ENCODE peak calls at places on chromosomes 5 and 9, in seven cellular contexts. One of them, this sample, is unnamed. For H3K27me3, the result is how much of the 10 kb centered on the place peaks cover.

GRCh38 chr9:101977614-101978210 is 239.3 kb upstream of the GRIN3A start:
- DNase-seq in hepatocyte: peak
- DNase-seq in cardiac muscle cell: peak
- DNase-seq in PC-9: no peak
- DNase-seq in fibroblast of lung: peak
- DNase-seq in stomach: no peak
- DNase-seq in heart left ventricle: no peak
- DNase-seq in this sample: no peak

GRCh38 chr5:162323471-162323870 is 255.9 kb downstream of the GABRG2 start:
- DNase-seq in hepatocyte: peak
- DNase-seq in cardiac muscle cell: peak
- DNase-seq in PC-9: no peak
- DNase-seq in fibroblast of lung: no peak
- DNase-seq in stomach: no peak
- DNase-seq in heart left ventricle: peak
- DNase-seq in this sample: peak

GRCh38 chr9:83355729-83356128 is 182.5 kb downstream of the FRMD3 start:
- DNase-seq in hepatocyte: no peak
- DNase-seq in cardiac muscle cell: no peak
- DNase-seq in PC-9: no peak
- DNase-seq in fibroblast of lung: no peak
- DNase-seq in stomach: no peak
- DNase-seq in heart left ventricle: peak
- DNase-seq in this sample: peak

GRCh38 chr5:173802670-173803165 is 85.4 kb upstream of the CPEB4 start:
- DNase-seq in hepatocyte: peak
- DNase-seq in cardiac muscle cell: no peak
- DNase-seq in PC-9: peak
- DNase-seq in fibroblast of lung: peak
- DNase-seq in stomach: peak
- DNase-seq in heart left ventricle: peak
- DNase-seq in this sample: no peak

GRCh38 chr9:7369384-7369821 is 430.2 kb downstream of the DMAC1 start:
- DNase-seq in hepatocyte: no peak
- DNase-seq in cardiac muscle cell: no peak
- DNase-seq in PC-9: no peak
- DNase-seq in fibroblast of lung: no peak
- DNase-seq in stomach: no peak
- DNase-seq in heart left ventricle: no peak
- DNase-seq in this sample: no peak

GRCh38 chr5:57550132-57550531 is 67.5 kb upstream of the ACTBL2 start:
- DNase-seq in hepatocyte: no peak
- DNase-seq in cardiac muscle cell: no peak
- DNase-seq in PC-9: no peak
- DNase-seq in fibroblast of lung: no peak
- DNase-seq in stomach: no peak
- DNase-seq in heart left ventricle: no peak
- DNase-seq in this sample: no peak

GRCh38 chr9:86099695-86100364 is 472 bp upstream of the GOLM1 start:
- DNase-seq in hepatocyte: peak
- DNase-seq in cardiac muscle cell: peak
- DNase-seq in PC-9: peak
- DNase-seq in fibroblast of lung: peak
- DNase-seq in stomach: peak
- DNase-seq in heart left ventricle: peak
- DNase-seq in this sample: no peak

GRCh38 chr5:10704949-10705621 is 55.9 kb downstream of the DAP start:
- DNase-seq in hepatocyte: no peak
- DNase-seq in cardiac muscle cell: no peak
- DNase-seq in PC-9: peak
- DNase-seq in fibroblast of lung: peak
- DNase-seq in stomach: no peak
- DNase-seq in heart left ventricle: no peak
- DNase-seq in this sample: no peak

GRCh38 chr5:128338649-128339048 is 199.4 kb downstream of the FBN2 start:
- DNase-seq in hepatocyte: no peak
- DNase-seq in cardiac muscle cell: no peak
- DNase-seq in PC-9: no peak
- DNase-seq in fibroblast of lung: no peak
- DNase-seq in stomach: no peak
- DNase-seq in heart left ventricle: peak
- DNase-seq in this sample: no peak

GRCh38 chr5:142445266-142445665 is 120.4 kb upstream of the SPRY4 start:
- DNase-seq in hepatocyte: no peak
- DNase-seq in cardiac muscle cell: no peak
- DNase-seq in PC-9: no peak
- DNase-seq in fibroblast of lung: no peak
- DNase-seq in stomach: no peak
- DNase-seq in heart left ventricle: peak
- DNase-seq in this sample: no peak

GRCh38 chr5:143311428-143311827 is 92.1 kb downstream of the NR3C1 start:
- DNase-seq in hepatocyte: no peak
- DNase-seq in cardiac muscle cell: no peak
- DNase-seq in PC-9: peak
- DNase-seq in fibroblast of lung: peak
- DNase-seq in stomach: no peak
- DNase-seq in heart left ventricle: no peak
- DNase-seq in this sample: no peak

GRCh38 chr5:32487008-32487407 is 42.5 kb upstream of the ZFR start:
- DNase-seq in hepatocyte: no peak
- DNase-seq in cardiac muscle cell: no peak
- DNase-seq in PC-9: no peak
- DNase-seq in fibroblast of lung: no peak
- DNase-seq in stomach: no peak
- DNase-seq in heart left ventricle: no peak
- DNase-seq in this sample: no peak

GRCh38 chr5:118698774-118699173 is 289.6 kb downstream of the DTWD2 start:
- DNase-seq in hepatocyte: no peak
- DNase-seq in cardiac muscle cell: peak
- DNase-seq in PC-9: no peak
- DNase-seq in fibroblast of lung: no peak
- DNase-seq in stomach: no peak
- DNase-seq in heart left ventricle: no peak
- DNase-seq in this sample: no peak

GRCh38 chr5:159202151-159202550 is 7.2 kb downstream of the RNF145 start:
- DNase-seq in hepatocyte: no peak
- DNase-seq in cardiac muscle cell: no peak
- DNase-seq in PC-9: no peak
- DNase-seq in fibroblast of lung: peak
- DNase-seq in stomach: no peak
- DNase-seq in heart left ventricle: no peak
- DNase-seq in this sample: no peak

GRCh38 chr5:130571076-130571475 is 594.0 kb downstream of the HINT1 start:
- DNase-seq in hepatocyte: no peak
- DNase-seq in cardiac muscle cell: no peak
- DNase-seq in PC-9: no peak
- DNase-seq in fibroblast of lung: peak
- DNase-seq in stomach: no peak
- DNase-seq in heart left ventricle: no peak
- DNase-seq in this sample: no peak

GRCh38 chr5:116795189-116795588 is 220.6 kb upstream of the SEMA6A start:
- DNase-seq in hepatocyte: no peak
- DNase-seq in cardiac muscle cell: no peak
- DNase-seq in PC-9: no peak
- DNase-seq in fibroblast of lung: no peak
- DNase-seq in stomach: no peak
- DNase-seq in heart left ventricle: no peak
- DNase-seq in this sample: no peak

GRCh38 chr9:133604214-133604613 is 5.0 kb downstream of the FAM163B start:
- DNase-seq in hepatocyte: no peak
- DNase-seq in cardiac muscle cell: peak
- DNase-seq in PC-9: no peak
- DNase-seq in fibroblast of lung: no peak
- DNase-seq in stomach: no peak
- DNase-seq in heart left ventricle: no peak
- DNase-seq in this sample: peak

GRCh38 chr5:10685103-10685502 is 75.9 kb downstream of the DAP start:
- DNase-seq in hepatocyte: no peak
- DNase-seq in cardiac muscle cell: no peak
- DNase-seq in PC-9: no peak
- DNase-seq in fibroblast of lung: no peak
- DNase-seq in stomach: no peak
- DNase-seq in heart left ventricle: no peak
- DNase-seq in this sample: no peak

GRCh38 chr5:135045488-135045887 is 11.5 kb upstream of the PITX1 start:
- DNase-seq in hepatocyte: no peak
- DNase-seq in cardiac muscle cell: no peak
- DNase-seq in PC-9: no peak
- DNase-seq in fibroblast of lung: no peak
- DNase-seq in stomach: no peak
- DNase-seq in heart left ventricle: no peak
- DNase-seq in this sample: no peak

GRCh38 chr5:76388236-76388635 is 14.8 kb upstream of the IQGAP2 start:
- DNase-seq in hepatocyte: no peak
- DNase-seq in cardiac muscle cell: no peak
- DNase-seq in PC-9: no peak
- DNase-seq in fibroblast of lung: no peak
- DNase-seq in stomach: no peak
- DNase-seq in heart left ventricle: no peak
- DNase-seq in this sample: no peak

GRCh38 chr5:41893074-41893851 is 10.9 kb upstream of the RIMOC1 start:
- DNase-seq in hepatocyte: no peak
- DNase-seq in cardiac muscle cell: no peak
- DNase-seq in PC-9: no peak
- DNase-seq in fibroblast of lung: no peak
- DNase-seq in stomach: no peak
- DNase-seq in heart left ventricle: no peak
- DNase-seq in this sample: no peak

GRCh38 chr5:1772634-1773033 is 27.0 kb downstream of the MRPL36 start:
- DNase-seq in hepatocyte: peak
- DNase-seq in cardiac muscle cell: peak
- DNase-seq in PC-9: no peak
- DNase-seq in fibroblast of lung: peak
- DNase-seq in stomach: no peak
- DNase-seq in heart left ventricle: peak
- DNase-seq in this sample: peak

DNA sequence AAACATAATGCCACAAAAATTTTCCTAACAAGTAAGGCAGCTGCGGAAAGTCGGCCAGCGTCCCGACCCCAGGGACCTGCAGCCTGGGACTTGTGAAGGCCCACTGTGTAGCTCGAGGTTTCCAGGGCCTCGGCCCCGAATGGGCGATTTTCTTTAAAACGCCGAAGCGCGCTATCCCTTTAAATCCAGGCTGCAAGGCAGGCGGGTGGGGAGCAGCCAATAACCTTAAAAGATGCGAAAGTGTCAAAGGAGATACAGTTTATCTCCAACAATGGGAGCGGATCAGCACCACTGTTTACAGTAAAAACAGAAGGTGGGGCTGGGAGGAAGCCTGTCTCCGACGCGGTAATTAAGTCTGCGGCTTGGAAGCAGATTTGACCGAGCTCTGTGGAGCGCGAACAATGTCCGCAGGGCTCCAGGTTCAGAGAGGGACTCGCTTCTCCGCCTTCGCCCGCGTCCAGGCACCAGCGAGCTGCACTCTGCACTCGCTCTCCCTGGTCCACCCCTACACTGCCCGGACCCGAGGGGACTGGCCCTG is 1.6 kb upstream of the ZSWIM6 start:
- DNase-seq in hepatocyte: no peak
- DNase-seq in cardiac muscle cell: no peak
- DNase-seq in PC-9: no peak
- DNase-seq in fibroblast of lung: peak
- DNase-seq in stomach: no peak
- DNase-seq in heart left ventricle: no peak
- DNase-seq in this sample: no peak
- H3K27me3 ChIP-seq in hepatocyte: under half
- H3K27me3 ChIP-seq in cardiac muscle cell: under half
- H3K27me3 ChIP-seq in PC-9: under half
- H3K27me3 ChIP-seq in fibroblast of lung: under half
- H3K27me3 ChIP-seq in stomach: under half
- H3K27me3 ChIP-seq in heart left ventricle: under half
- H3K27me3 ChIP-seq in this sample: under half

DNA sequence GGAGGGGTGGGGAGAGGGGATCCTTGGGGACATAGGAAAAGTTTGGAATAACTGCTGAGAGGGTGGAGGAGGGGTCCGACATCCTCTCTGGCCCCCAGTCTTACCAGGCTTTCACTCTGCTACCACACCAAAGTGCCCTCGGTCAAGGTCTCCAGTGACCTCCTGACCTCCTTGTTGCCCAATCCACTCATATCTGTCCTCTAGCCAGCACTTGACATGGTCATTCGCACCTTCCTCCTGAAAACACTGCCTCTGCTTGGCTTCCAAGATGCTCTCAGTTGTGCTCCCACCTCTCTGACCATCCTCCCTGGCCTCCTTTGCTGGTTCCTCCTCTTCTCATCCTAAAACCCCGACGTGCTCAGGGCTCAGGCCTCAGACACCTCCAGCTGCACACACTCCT is 107.9 kb upstream of the MVB12B start:
- DNase-seq in hepatocyte: no peak
- DNase-seq in cardiac muscle cell: no peak
- DNase-seq in PC-9: no peak
- DNase-seq in fibroblast of lung: no peak
- DNase-seq in stomach: no peak
- DNase-seq in heart left ventricle: no peak
- DNase-seq in this sample: no peak
- H3K27me3 ChIP-seq in hepatocyte: under half
- H3K27me3 ChIP-seq in cardiac muscle cell: under half
- H3K27me3 ChIP-seq in PC-9: half or more
- H3K27me3 ChIP-seq in fibroblast of lung: under half
- H3K27me3 ChIP-seq in stomach: under half
- H3K27me3 ChIP-seq in heart left ventricle: under half
- H3K27me3 ChIP-seq in this sample: under half

DNA sequence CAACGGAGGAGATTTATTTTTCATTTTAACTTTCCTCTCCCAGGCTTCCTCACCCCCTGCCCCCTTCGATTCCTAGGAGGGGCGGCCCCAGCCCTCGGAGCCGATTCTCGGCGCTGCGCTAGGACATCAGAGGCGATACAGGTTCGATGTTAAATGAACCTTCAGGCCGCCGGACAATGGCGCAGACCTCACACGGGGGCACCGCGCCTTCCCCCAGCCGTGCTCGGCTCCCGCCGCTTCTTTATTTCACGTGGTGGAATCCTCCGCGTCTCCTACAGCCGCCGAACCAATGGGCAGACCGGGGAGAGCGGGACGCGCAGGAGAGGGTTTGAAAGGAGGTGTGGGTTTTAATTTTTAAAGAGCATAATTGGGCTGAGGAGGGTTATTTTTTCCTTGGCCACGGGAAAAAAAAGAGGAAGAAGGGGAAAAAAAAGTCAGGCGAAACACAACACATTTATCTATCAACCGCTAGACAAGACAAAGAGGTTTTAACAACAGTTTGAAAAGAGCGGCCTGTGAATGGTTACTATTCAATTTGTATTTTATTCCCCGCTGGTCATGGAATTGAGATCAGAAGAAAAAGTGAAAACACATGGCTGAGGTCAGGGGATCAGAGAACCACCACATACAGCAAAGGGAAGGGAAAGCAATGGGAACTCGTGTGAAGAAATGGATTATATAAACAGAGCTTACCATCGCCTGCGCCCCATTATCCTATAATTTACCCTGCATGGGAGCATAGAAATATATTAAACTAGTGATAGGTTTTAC is 126.9 kb downstream of the TMEM174 start:
- DNase-seq in hepatocyte: no peak
- DNase-seq in cardiac muscle cell: no peak
- DNase-seq in PC-9: no peak
- DNase-seq in fibroblast of lung: peak
- DNase-seq in stomach: no peak
- DNase-seq in heart left ventricle: no peak
- DNase-seq in this sample: no peak
- H3K27me3 ChIP-seq in hepatocyte: half or more
- H3K27me3 ChIP-seq in cardiac muscle cell: half or more
- H3K27me3 ChIP-seq in PC-9: under half
- H3K27me3 ChIP-seq in fibroblast of lung: half or more
- H3K27me3 ChIP-seq in stomach: half or more
- H3K27me3 ChIP-seq in heart left ventricle: half or more
- H3K27me3 ChIP-seq in this sample: half or more

GRCh38 chr9:36861528-36862205 is 172.4 kb downstream of the PAX5 start:
- DNase-seq in hepatocyte: no peak
- DNase-seq in cardiac muscle cell: no peak
- DNase-seq in PC-9: no peak
- DNase-seq in fibroblast of lung: no peak
- DNase-seq in stomach: no peak
- DNase-seq in heart left ventricle: no peak
- DNase-seq in this sample: no peak
- H3K27me3 ChIP-seq in hepatocyte: under half
- H3K27me3 ChIP-seq in cardiac muscle cell: under half
- H3K27me3 ChIP-seq in PC-9: under half
- H3K27me3 ChIP-seq in fibroblast of lung: under half
- H3K27me3 ChIP-seq in stomach: under half
- H3K27me3 ChIP-seq in heart left ventricle: under half
- H3K27me3 ChIP-seq in this sample: under half

This sample was measured in BE2C.